ENCODE peak calls at places on chromosomes 4 and X, in six cellular contexts. K is choroid plexus epithelial cell, W is neural crest cell, E is AG09309, J is esophagus squamous epithelium, F is lower lobe of right lung. V is an unnamed sample.

GRCh38 chrX:54044877-54045328 is 630 bp upstream of the PHF8 start:
- DNase-seq in J (no peak), F (no peak), K (no peak), W (no peak), E (no peak), V (no peak)

GRCh38 chr4:156763511-156763910 is 208.1 kb downstream of the PDGFC start:
- DNase-seq in F (no peak), J (no peak), K (peak), W (no peak), E (no peak), V (no peak)

GRCh38 chr4:54971474-54971950 is 153.9 kb downstream of the KDR start:
- DNase-seq in F (no peak), E (peak), K (peak), W (no peak), J (no peak), V (no peak)

GRCh38 chr4:94461506-94461905 is 9.8 kb downstream of the PDLIM5 start:
- DNase-seq in K (no peak), W (no peak), E (no peak), J (no peak), F (no peak), V (no peak)

GRCh38 chr4:3765271-3766206 is 646 bp upstream of the ADRA2C start:
- DNase-seq in W (peak), J (no peak), K (peak), E (peak), F (no peak), V (no peak)

GRCh38 chrX:136689441-136689840 is 41.5 kb downstream of the CD40LG start:
- DNase-seq in E (no peak), K (peak), W (no peak), F (no peak), J (no peak), V (no peak)

GRCh38 chr4:20412072-20412471 is 160.4 kb downstream of the SLIT2 start:
- DNase-seq in F (no peak), J (no peak), K (no peak), E (no peak), W (no peak), V (no peak)

GRCh38 chr4:19711871-19712270 is 539.8 kb upstream of the SLIT2 start:
- DNase-seq in J (no peak), K (peak), F (no peak), E (peak), W (no peak), V (no peak)

GRCh38 chrX:31213941-31214340 is 142.1 kb upstream of the FTHL17 start:
- DNase-seq in K (peak), W (no peak), J (no peak), F (no peak), E (no peak), V (no peak)

GRCh38 chr4:3342182-3342854 is 49.5 kb downstream of the RGS12 start:
- DNase-seq in J (no peak), E (peak), W (no peak), F (no peak), K (peak), V (no peak)

GRCh38 chr4:19002170-19002569 is 980.6 kb upstream of the LCORL start:
- DNase-seq in K (no peak), J (no peak), F (no peak), E (no peak), W (no peak), V (no peak)

GRCh38 chrX:9530848-9531274 is 66.0 kb downstream of the TBL1X start:
- DNase-seq in F (peak), K (peak), J (no peak), E (peak), W (peak), V (peak)

GRCh38 chr4:168631241-168632151 is 134.6 kb downstream of the PALLD start:
- DNase-seq in K (peak), E (no peak), J (no peak), F (peak), W (peak), V (no peak)

GRCh38 chr4:33369366-33369899 is 2649.3 kb downstream of the PCDH7 start:
- DNase-seq in J (no peak), F (no peak), E (peak), K (peak), W (no peak), V (no peak)

GRCh38 chrX:20477836-20478532 is 211.3 kb upstream of the RPS6KA3 start:
- DNase-seq in K (no peak), E (no peak), W (no peak), F (peak), J (no peak), V (no peak)

GRCh38 chr4:103410401-103410800 is 212.3 kb upstream of the CENPE start:
- DNase-seq in K (no peak), J (no peak), F (no peak), W (no peak), E (no peak), V (no peak)

GRCh38 chrX:41275661-41276609 is 58.0 kb upstream of the DDX3X start:
- DNase-seq in J (no peak), K (peak), E (no peak), W (peak), F (peak), V (no peak)

GRCh38 chr4:164876680-164877324 is at the start of gene APELA:
- DNase-seq in K (no peak), E (no peak), J (no peak), W (no peak), F (no peak), V (no peak)

GRCh38 chrX:24563291-24564010 is 83.7 kb downstream of the PCYT1B start:
- DNase-seq in J (no peak), W (no peak), E (no peak), F (no peak), K (no peak), V (no peak)

DNA sequence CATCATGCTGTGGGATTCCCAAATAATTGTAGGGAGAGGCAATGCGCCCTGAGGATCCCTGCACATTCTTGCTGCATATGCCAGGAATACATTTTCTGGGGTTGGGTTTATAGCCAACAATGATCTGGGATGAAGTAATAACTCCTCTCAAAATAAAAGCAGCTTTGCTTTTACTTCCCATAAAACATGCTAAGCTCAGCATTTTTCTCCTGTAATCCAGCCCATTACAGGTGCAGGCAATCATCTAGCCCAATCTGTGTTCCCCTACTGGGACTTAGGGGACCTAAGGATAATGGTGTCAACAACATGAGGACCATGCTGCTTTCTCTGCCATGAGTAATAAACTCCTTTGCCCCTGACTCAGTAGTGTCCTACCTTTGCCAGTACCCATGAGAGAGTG is 83.8 kb downstream of the PABPC4L start:
- DNase-seq in W (no peak), E (no peak), J (no peak), F (no peak), K (no peak), V (no peak)
- TF ChIP-seq CTCF in W (no peak), E (no peak), J (no peak), F (no peak), K (no peak), V (no peak)

GRCh38 chrX:153462291-153462690 is 8.1 kb downstream of the HAUS7 start:
- DNase-seq in F (no peak), J (no peak), K (no peak), E (no peak), W (no peak), V (no peak)

GRCh38 chrX:153463556-153463955 is 6.8 kb downstream of the HAUS7 start:
- DNase-seq in E (no peak), W (no peak), K (no peak), F (no peak), J (no peak), V (no peak)

GRCh38 chrX:153459976-153460375 is 10.4 kb downstream of the HAUS7 start:
- DNase-seq in J (no peak), K (peak), E (no peak), W (no peak), F (no peak), V (no peak)

GRCh38 chrX:153463031-153463430 is 7.3 kb downstream of the HAUS7 start:
- DNase-seq in K (no peak), F (no peak), J (no peak), W (no peak), E (no peak), V (no peak)

GRCh38 chrX:153460826-153461225 is 9.6 kb downstream of the HAUS7 start:
- DNase-seq in E (no peak), F (peak), J (no peak), K (peak), W (peak), V (no peak)
- TF ChIP-seq CTCF in E (peak), F (peak), J (no peak), K (peak), W (peak), V (no peak)

DNA sequence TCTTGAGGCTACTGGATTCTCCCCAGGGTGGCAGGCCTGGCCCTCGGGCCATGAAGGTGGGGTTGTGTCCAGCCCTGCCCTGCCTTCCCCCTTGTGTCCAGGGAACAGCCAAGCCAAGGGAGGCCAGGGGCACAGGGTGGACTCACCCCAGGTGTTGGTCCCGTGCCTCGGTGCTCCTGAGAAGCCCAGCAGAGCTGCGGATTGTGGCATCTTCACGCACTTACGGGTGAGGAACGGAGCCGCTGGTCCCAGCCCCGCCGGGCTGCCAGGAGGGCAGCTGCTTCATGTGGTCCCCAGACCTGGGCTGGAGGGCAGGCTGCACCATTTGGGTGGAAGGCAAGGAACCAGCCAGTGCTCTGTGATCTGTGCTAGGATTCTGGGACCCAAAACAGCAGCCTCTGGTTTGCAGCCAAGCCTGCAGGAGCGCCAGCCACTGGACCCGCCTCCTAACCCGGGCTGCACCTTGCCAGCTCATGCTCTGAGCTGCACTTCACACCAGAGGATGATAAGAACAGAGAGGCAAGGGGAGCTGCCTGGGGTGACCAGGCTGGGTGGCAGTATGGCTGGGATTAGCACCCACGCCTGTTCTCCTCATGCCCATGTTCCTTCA is 36.1 kb upstream of the HMX1 start:
- DNase-seq in E (no peak), K (no peak), F (peak), J (no peak), W (no peak), V (no peak)
- TF ChIP-seq CTCF in E (no peak), K (no peak), F (no peak), J (no peak), W (no peak), V (no peak)

DNA sequence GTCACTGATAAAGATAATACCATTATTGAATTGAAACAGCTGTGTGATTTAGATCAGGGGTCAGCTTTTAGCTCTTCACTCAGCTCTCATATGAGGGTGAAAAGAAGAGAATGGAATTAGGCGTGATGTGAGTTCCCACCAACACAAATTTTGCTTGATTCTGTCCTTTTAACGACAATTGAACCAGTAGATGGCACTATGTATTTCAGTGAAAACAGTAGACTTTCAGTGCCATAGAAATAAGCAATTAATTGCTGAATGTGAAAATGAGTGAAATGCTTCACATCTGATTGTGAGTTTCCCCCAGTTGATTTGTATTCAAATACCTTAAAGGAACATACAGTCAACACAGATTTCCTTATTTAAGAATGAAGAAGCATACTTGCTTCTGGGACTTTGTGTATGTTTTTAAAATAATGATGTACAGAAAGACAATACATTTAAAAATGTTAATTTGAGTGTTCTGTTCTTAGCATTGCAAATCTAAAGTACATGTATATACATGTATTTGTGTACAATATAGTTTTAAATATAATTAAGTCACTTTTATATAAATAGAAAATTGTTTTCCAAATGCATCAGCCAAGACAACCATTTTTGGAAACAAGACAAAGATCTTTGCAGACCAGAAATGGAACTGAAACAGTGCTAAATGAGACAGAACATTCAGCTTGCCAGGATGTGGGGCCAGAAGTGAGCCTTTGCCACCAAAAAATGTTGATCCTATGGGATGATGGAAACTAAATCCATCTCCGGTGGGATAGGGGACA is 178.8 kb downstream of the SNCA start:
- DNase-seq in F (no peak), K (peak), W (no peak), E (peak), J (no peak), V (no peak)
- TF ChIP-seq CTCF in F (peak), K (peak), W (peak), E (peak), J (no peak), V (no peak)

GRCh38 chr4:24855741-24856140 is 57.1 kb downstream of the CCDC149 start:
- DNase-seq in K (peak), W (no peak), F (no peak), E (no peak), J (no peak), V (no peak)
- TF ChIP-seq CTCF in K (no peak), W (no peak), F (no peak), E (no peak), J (no peak), V (no peak)

GRCh38 chr4:89486042-89486441 is 178.4 kb upstream of the GPRIN3 start:
- DNase-seq in K (peak), J (no peak), W (no peak), E (no peak), F (no peak), V (no peak)
- TF ChIP-seq CTCF in K (peak), J (no peak), W (no peak), E (peak), F (peak), V (no peak)

GRCh38 chr4:187380181-187380581 is 615.4 kb upstream of the ZFP42 start:
- DNase-seq in W (no peak), E (no peak), K (peak), J (no peak), F (peak), V (no peak)
- TF ChIP-seq CTCF in W (peak), E (peak), K (peak), J (no peak), F (no peak), V (no peak)

DNA sequence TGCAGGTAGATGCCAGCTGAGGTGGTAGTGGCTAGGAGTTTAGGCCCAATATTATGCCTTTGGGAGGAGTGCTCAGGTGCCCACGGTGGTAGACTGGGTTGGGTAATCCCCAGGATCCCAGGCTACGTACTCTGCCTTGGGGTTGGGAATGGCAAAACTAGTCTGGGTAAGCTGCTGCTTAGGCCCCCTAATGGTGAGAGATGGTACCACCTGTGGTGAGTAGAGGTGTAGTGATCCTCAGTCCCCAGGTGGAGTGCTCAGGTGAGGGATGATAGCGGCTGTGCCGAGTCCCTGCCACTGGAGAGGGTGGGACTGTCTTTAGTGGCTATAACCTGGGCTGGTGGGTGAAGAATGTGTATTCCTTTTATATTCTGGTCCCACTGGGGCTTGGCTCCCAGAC is 75.2 kb downstream of the IL1RAPL2 start:
- DNase-seq in W (no peak), K (no peak), E (no peak), J (no peak), F (no peak), V (no peak)
- TF ChIP-seq CTCF in W (no peak), K (no peak), E (no peak), J (no peak), F (no peak), V (no peak)

DNA sequence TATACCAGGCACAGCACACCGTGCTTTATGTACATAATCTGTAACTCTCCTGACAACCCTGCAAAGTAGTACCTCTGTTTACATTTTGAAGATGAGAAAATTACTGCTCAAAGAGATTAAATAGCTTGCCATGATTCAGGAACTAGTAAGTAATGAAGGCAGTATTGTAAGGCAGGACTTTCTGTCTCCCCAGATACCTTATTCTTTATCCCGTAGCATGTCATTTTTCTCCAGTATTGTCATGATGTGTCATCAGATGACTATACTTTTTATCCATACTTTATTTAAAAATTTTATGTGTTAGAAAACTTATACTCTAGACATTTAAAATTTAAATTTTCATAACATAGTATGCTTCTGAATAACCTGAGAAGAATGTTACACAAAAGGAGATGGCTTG is 188.3 kb upstream of the NUDT6 start:
- DNase-seq in K (no peak), E (no peak), F (no peak), W (no peak), J (no peak), V (no peak)
- TF ChIP-seq CTCF in K (no peak), E (no peak), F (no peak), W (no peak), J (no peak), V (no peak)

DNA sequence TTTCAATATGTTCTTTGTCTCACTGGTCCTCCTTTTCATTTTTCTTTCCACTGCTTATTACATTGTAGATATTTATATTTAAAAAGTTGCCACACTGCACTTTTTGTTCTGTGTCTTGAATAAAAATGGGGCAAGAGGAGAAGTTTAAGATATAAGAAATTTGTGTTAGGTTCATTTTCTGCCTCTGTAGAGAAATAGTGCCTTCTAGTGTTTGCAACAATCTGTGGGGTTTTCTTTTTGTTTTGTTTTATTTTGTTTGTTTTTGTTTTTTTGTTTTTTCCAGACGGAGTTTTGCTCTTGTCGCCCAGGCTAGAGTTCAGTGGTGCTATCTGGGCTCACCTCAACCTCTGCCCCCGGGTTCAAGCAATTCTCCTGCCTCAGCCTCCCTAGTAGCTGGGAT is 20.1 kb upstream of the SMIM14 start:
- DNase-seq in F (no peak), E (no peak), W (no peak), J (no peak), K (peak), V (no peak)
- TF ChIP-seq CTCF in F (no peak), E (peak), W (no peak), J (no peak), K (peak), V (no peak)

V was measured in omental fat pad.